ENCODE peak calls at places on chromosomes 5 and 9, in six cellular contexts. E is stomach, K is pancreas, L is transverse colon, H is AG04450, C is lower lobe of right lung. B is an unnamed sample.
A peak's percentile ranks its signal among the peaks of the same experiment; 100 is the strongest.

GRCh38 chr5:133581348-133581747 is 31.0 kb downstream of the FSTL4 start:
- DNase-seq in C (no peak), E (no peak), K (no peak), H (no peak), L (no peak), B (no peak)

GRCh38 chr9:135998013-135998380 is 36.8 kb upstream of the UBAC1 start:
- DNase-seq in K (no peak), E (no peak), H (no peak), L (no peak), C (no peak), B (no peak)

GRCh38 chr9:132798817-132799790 is 79.0 kb downstream of the AK8 start:
- DNase-seq in K (no peak), H (no peak), E (peak; percentile 68), L (peak; percentile 71), C (peak; percentile 72), B (no peak)

GRCh38 chr5:125477586-125477975 is 731.1 kb upstream of the ZNF608 start:
- DNase-seq in H (no peak), L (no peak), C (no peak), E (no peak), K (no peak), B (no peak)

GRCh38 chr9:104747565-104748358 is at the start of gene NIPSNAP3A:
- DNase-seq in H (peak; percentile 13), K (peak; percentile 82), C (peak; percentile 92), L (peak; percentile 92), E (peak; percentile 88), B (peak; percentile 92)

GRCh38 chr5:932628-933250 is 40.1 kb downstream of the TRIP13 start:
- DNase-seq in L (no peak), H (no peak), E (peak; percentile 24), C (no peak), K (no peak), B (no peak)

GRCh38 chr5:8606231-8606630 is 737.3 kb downstream of the MTRR start:
- DNase-seq in K (no peak), C (no peak), E (no peak), H (no peak), L (no peak), B (no peak)

GRCh38 chr9:69089491-69089890 is 53.9 kb downstream of the FXN start:
- DNase-seq in K (no peak), L (no peak), C (no peak), H (no peak), E (no peak), B (no peak)

GRCh38 chr5:103981592-103981991 is 419.0 kb upstream of the NUDT12 start:
- DNase-seq in E (no peak), L (no peak), H (no peak), K (no peak), C (no peak), B (no peak)

GRCh38 chr5:126455264-126455663 is 32.1 kb downstream of the GRAMD2B start:
- DNase-seq in K (no peak), C (no peak), L (no peak), H (no peak), E (no peak), B (no peak)

GRCh38 chr9:125750656-125751035 is 3.5 kb downstream of the PBX3 start:
- DNase-seq in K (no peak), L (no peak), H (no peak), E (no peak), C (no peak), B (no peak)

GRCh38 chr5:126070481-126070880 is 352.7 kb upstream of the GRAMD2B start:
- DNase-seq in E (no peak), C (no peak), K (no peak), L (no peak), H (no peak), B (no peak)

GRCh38 chr9:123349033-123349432 is 7.0 kb upstream of the CRB2 start:
- DNase-seq in E (no peak), H (no peak), C (no peak), K (no peak), L (no peak), B (no peak)

GRCh38 chr5:8845316-8845715 is 700.6 kb downstream of the SEMA5A start:
- DNase-seq in L (no peak), K (no peak), H (no peak), C (no peak), E (no peak), B (no peak)

GRCh38 chr9:135085830-135086546 is 1.5 kb upstream of the OLFM1 start:
- DNase-seq in C (peak; percentile 90), L (peak; percentile 76), K (peak; percentile 89), H (peak; percentile 6), E (peak; percentile 86), B (peak; percentile 38)

GRCh38 chr9:109652112-109652511 is 127.9 kb upstream of the PALM2AKAP2 start:
- DNase-seq in H (no peak), C (no peak), L (no peak), K (no peak), E (no peak), B (no peak)

GRCh38 chr9:98484218-98484617 is 224.5 kb downstream of the GABBR2 start:
- DNase-seq in C (no peak), K (no peak), L (no peak), H (no peak), E (no peak), B (no peak)

GRCh38 chr9:114988962-114989599 is 58.7 kb upstream of the TNFSF8 start:
- DNase-seq in L (no peak), K (no peak), E (no peak), H (no peak), C (no peak), B (peak; percentile 23)

GRCh38 chr9:97316904-97317303 is 9.4 kb downstream of the CCDC180 start:
- DNase-seq in E (no peak), C (no peak), L (no peak), H (no peak), K (peak; percentile 68), B (no peak)

GRCh38 chr9:135664266-135664665 is 1.2 kb downstream of the LCN9 start:
- DNase-seq in E (no peak), L (no peak), H (no peak), C (no peak), K (no peak), B (no peak)

GRCh38 chr5:2374703-2375102 is 376.8 kb downstream of the IRX2 start:
- DNase-seq in E (no peak), C (no peak), H (no peak), L (no peak), K (no peak), B (no peak)

GRCh38 chr9:72065076-72065475 is 4.7 kb upstream of the C9orf57 start:
- DNase-seq in L (no peak), H (no peak), C (no peak), K (no peak), E (no peak), B (no peak)

GRCh38 chr5:37400501-37400900 is 21.4 kb downstream of the WDR70 start:
- DNase-seq in L (no peak), E (no peak), C (no peak), H (peak; percentile 1), K (no peak), B (no peak)

GRCh38 chr5:109959652-109960051 is 269.9 kb downstream of the MAN2A1 start:
- DNase-seq in L (no peak), C (no peak), H (no peak), E (no peak), K (no peak), B (no peak)
- TF ChIP-seq CTCF in L (no peak), C (no peak), H (peak; percentile 37), E (no peak), K (no peak), B (peak; percentile 28)

GRCh38 chr5:172736524-172737135 is 34.4 kb downstream of the DUSP1 start:
- DNase-seq in C (no peak), K (no peak), H (no peak), L (no peak), E (no peak), B (no peak)
- H3K27me3 ChIP-seq in C (no peaks in the 10 kb centered on the region), K (no peaks in the 10 kb centered on the region), H (no peaks in the 10 kb centered on the region), L (no peaks in the 10 kb centered on the region), E (no peaks in the 10 kb centered on the region), B (no peaks in the 10 kb centered on the region)

DNA sequence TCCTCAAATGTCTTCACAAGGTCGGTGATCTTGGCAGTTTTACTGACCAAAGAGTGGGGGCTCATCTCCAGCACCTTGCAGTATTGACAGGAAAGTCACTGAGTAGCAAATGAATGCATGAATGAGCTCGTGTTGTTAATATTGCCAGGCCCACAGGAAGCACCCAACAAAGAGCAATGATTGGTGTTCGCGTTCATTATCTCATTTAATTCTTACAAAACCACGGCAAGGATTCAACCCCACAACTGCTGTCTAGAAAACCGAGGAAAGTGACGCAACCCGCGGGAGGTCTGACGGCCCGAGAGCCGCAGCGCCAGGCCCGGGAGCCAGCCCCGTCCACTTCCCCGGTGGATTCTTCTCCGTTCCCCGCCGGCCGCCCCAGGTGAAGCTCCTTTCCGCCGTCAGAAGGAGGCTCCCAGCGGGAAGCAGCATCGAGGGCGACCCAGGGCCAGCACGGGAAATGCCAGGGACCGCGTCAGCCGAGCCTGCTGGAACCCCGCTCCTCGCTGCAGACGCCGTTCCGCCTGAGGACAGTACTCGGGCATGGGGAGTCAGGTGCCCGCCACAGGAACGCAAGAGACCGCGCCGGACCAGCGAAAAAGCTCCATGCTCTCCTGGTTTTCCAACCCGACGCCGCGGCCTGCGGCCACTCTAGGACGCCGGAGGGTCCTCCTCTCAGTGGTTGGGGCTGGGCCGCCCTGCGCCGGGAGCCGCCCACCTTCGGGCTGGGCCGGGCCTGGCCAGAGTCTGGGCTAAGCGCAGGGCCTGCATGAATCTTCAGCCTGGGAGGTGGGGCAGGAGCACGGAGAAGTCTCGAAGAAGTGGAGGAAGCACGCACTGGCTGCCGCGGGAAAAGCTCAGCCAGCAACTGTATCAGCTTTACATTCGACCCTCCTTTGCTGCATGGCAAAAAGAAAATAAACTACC is 19.8 kb upstream of the FER start:
- DNase-seq in K (peak; percentile 92), E (peak; percentile 93), L (peak; percentile 93), C (peak; percentile 94), H (peak; percentile 70), B (peak; percentile 82)
- TF ChIP-seq CTCF in K (no peak), E (no peak), L (no peak), C (no peak), H (no peak), B (no peak)

DNA sequence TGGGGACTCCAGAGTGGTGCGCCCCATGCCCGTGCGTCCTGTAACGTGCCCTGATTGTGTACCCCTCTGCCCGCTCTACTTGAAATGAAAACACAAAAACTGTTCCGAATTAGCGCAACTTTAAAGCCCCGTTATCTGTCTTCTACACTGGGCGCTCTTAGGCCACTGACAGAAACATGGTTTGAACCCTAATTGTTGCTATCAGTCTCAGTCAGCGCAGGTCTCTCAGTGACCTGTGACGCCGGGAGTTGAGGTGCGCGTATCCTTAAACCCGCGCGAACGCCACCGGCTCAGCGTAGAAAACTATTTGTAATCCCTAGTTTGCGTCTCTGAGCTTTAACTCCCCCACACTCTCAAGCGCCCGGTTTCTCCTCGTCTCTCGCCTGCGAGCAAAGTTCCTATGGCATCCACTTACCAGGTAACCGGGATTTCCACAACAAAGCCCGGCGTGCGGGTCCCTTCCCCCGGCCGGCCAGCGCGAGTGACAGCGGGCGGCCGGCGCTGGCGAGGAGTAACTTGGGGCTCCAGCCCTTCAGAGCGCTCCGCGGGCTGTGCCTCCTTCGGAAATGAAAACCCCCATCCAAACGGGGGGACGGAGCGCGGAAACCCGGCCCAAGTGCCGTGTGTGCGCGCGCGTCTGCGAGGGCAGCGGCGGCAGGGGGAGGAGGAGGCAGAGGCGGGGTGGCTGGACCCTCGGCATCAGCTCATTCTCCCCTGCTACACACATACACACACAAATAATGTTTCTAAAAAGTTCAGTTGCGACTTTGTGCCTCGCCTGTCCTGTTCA is 667 bp downstream of the GLIS3 start:
- DNase-seq in H (no peak), C (peak; percentile 66), E (peak; percentile 29), K (peak; percentile 38), L (peak; percentile 30), B (peak; percentile 15)
- H3K27me3 ChIP-seq in H (no peaks in the 10 kb centered on the region), C (peaks cover 15% of the 10 kb centered on the region), E (no peaks in the 10 kb centered on the region), K (no peaks in the 10 kb centered on the region), L (no peaks in the 10 kb centered on the region), B (peaks cover 5% of the 10 kb centered on the region)

GRCh38 chr9:75372499-75373268 is 284.4 kb downstream of the OSTF1 start:
- DNase-seq in H (no peak), E (no peak), C (no peak), L (no peak), K (no peak), B (no peak)
- TF ChIP-seq CTCF in H (no peak), E (no peak), C (no peak), L (no peak), K (no peak), B (no peak)

B was measured in GM06990.